ENCODE peak calls at places on chromosomes 13 and 19, in five cellular contexts. S is esophagus muscularis mucosa, F is neuronal stem cell, G is Karpas-422, J is aorta. O is an unnamed sample. For H3K4me1, the result is how much of the 10 kb centered on the place peaks cover.

GRCh38 chr19:13788991-13789390 is 6.3 kb upstream of the ZSWIM4 start:
- DNase-seq in S (no peak), F (no peak), G (no peak), J (no peak), O (no peak)

GRCh38 chr19:11227201-11227886 is 12.1 kb upstream of the ANGPTL8 start:
- DNase-seq in S (no peak), F (no peak), G (peak), J (no peak), O (no peak)

GRCh38 chr13:111584101-111584500 is 263.7 kb downstream of the TEX29 start:
- DNase-seq in S (no peak), F (no peak), G (no peak), J (peak), O (no peak)

GRCh38 chr13:100540621-100541020 is 48.0 kb downstream of the GGACT start:
- DNase-seq in S (no peak), F (no peak), G (no peak), J (no peak), O (no peak)

GRCh38 chr19:898663-899062 is 5.4 kb downstream of the RNU6-9 start:
- DNase-seq in S (no peak), F (no peak), G (peak), J (no peak), O (no peak)

GRCh38 chr19:658059-658839 is 4.8 kb downstream of the RNF126 start:
- DNase-seq in S (no peak), F (no peak), G (no peak), J (no peak), O (no peak)

GRCh38 chr19:12946092-12946845 is 607 bp downstream of the RAD23A start:
- DNase-seq in S (no peak), F (peak), G (peak), J (peak), O (peak)

GRCh38 chr19:17755977-17756670 is 4.8 kb downstream of the FCHO1 start:
- DNase-seq in S (no peak), F (peak), G (peak), J (no peak), O (no peak)

GRCh38 chr13:44132710-44133109 is 240.9 kb upstream of the SERP2 start:
- DNase-seq in S (no peak), F (no peak), G (no peak), J (peak), O (peak)

GRCh38 chr19:41330946-41331678 is 21.1 kb downstream of the CCDC97 start:
- DNase-seq in S (no peak), F (no peak), G (no peak), J (no peak), O (no peak)

GRCh38 chr13:110490009-110490770 is 71.3 kb downstream of the RAB20 start:
- DNase-seq in S (no peak), F (no peak), G (no peak), J (no peak), O (no peak)

GRCh38 chr19:8050274-8051096 is 2.1 kb upstream of the CCL25 start:
- DNase-seq in S (peak), F (peak), G (peak), J (peak), O (peak)

GRCh38 chr13:22960827-22961226 is 220.0 kb upstream of the SGCG start:
- DNase-seq in S (peak), F (no peak), G (no peak), J (no peak), O (no peak)

GRCh38 chr13:104900186-104900817 is 1635.2 kb downstream of the EFNB2 start:
- DNase-seq in S (no peak), F (no peak), G (no peak), J (no peak), O (no peak)

GRCh38 chr13:31980842-31981241 is 50.7 kb upstream of the FRY start:
- DNase-seq in S (no peak), F (no peak), G (no peak), J (no peak), O (no peak)

GRCh38 chr19:19098703-19099632 is 35.2 kb downstream of the SLC25A42 start:
- DNase-seq in S (no peak), F (no peak), G (no peak), J (no peak), O (peak)

GRCh38 chr19:15425321-15425950 is 6.6 kb upstream of the AKAP8L start:
- DNase-seq in S (no peak), F (no peak), G (no peak), J (no peak), O (no peak)

GRCh38 chr19:46604781-46605355 is 3.7 kb downstream of the CALM3 start:
- DNase-seq in S (no peak), F (no peak), G (no peak), J (peak), O (no peak)

GRCh38 chr13:49810825-49811526 is 18.5 kb upstream of the KPNA3 start:
- DNase-seq in S (no peak), F (no peak), G (no peak), J (no peak), O (no peak)

GRCh38 chr19:11658954-11659353 is 61.7 kb downstream of the ZNF627 start:
- DNase-seq in S (no peak), F (no peak), G (no peak), J (no peak), O (no peak)

GRCh38 chr13:101579291-101579802 is 126.9 kb downstream of the ITGBL1 start:
- DNase-seq in S (no peak), F (no peak), G (no peak), J (no peak), O (no peak)

GRCh38 chr13:30900952-30901749 is 4.9 kb upstream of the MEDAG start:
- DNase-seq in S (peak), F (no peak), G (no peak), J (no peak), O (no peak)

GRCh38 chr13:101624210-101624922 is 171.9 kb downstream of the ITGBL1 start:
- DNase-seq in S (no peak), F (no peak), G (no peak), J (no peak), O (no peak)

GRCh38 chr13:39588384-39588783 is 14.6 kb downstream of the LHFPL6 start:
- DNase-seq in S (no peak), F (no peak), G (no peak), J (no peak), O (no peak)

GRCh38 chr13:24074687-24075086 is 85.8 kb upstream of the SPATA13 start:
- DNase-seq in S (no peak), F (no peak), G (no peak), J (no peak), O (no peak)

GRCh38 chr19:37655689-37656491 is 625 bp upstream of the ZFP30 start:
- DNase-seq in S (peak), F (peak), G (peak), J (peak), O (peak)

GRCh38 chr19:12838893-12839656 is 760 bp downstream of the MAST1 start:
- DNase-seq in S (no peak), F (no peak), G (peak), J (no peak), O (no peak)

GRCh38 chr13:20270163-20270865 is 38.2 kb upstream of the GJB6 start:
- DNase-seq in S (peak), F (no peak), G (no peak), J (no peak), O (no peak)

GRCh38 chr19:3716147-3716668 is 8.0 kb downstream of the TJP3 start:
- DNase-seq in S (no peak), F (no peak), G (no peak), J (no peak), O (peak)

GRCh38 chr13:94716016-94716415 is 3.7 kb upstream of the SOX21 start:
- DNase-seq in S (peak), F (no peak), G (no peak), J (no peak), O (no peak)

GRCh38 chr19:52034051-52034728 is 6.0 kb upstream of the ZNF614 start:
- DNase-seq in S (no peak), F (no peak), G (no peak), J (no peak), O (no peak)

GRCh38 chr19:7301525-7301924 is 7.3 kb upstream of the INSR start:
- DNase-seq in S (no peak), F (no peak), G (no peak), J (no peak), O (no peak)

GRCh38 chr13:107324416-107325204 is 756.7 kb upstream of the ARGLU1 start:
- DNase-seq in S (no peak), F (no peak), G (no peak), J (no peak), O (no peak)

GRCh38 chr13:46142692-46143238 is 37.9 kb upstream of the CPB2 start:
- DNase-seq in S (no peak), F (no peak), G (no peak), J (no peak), O (no peak)

GRCh38 chr19:31377736-31378135 is 28.5 kb upstream of the TSHZ3 start:
- DNase-seq in S (no peak), F (no peak), G (no peak), J (no peak), O (no peak)

GRCh38 chr19:31372245-31372781 is 23.1 kb upstream of the TSHZ3 start:
- DNase-seq in S (no peak), F (no peak), G (no peak), J (no peak), O (no peak)
- H3K4me1 ChIP-seq in S (under half), F (under half), G (under half), J (under half), O (under half)

DNA sequence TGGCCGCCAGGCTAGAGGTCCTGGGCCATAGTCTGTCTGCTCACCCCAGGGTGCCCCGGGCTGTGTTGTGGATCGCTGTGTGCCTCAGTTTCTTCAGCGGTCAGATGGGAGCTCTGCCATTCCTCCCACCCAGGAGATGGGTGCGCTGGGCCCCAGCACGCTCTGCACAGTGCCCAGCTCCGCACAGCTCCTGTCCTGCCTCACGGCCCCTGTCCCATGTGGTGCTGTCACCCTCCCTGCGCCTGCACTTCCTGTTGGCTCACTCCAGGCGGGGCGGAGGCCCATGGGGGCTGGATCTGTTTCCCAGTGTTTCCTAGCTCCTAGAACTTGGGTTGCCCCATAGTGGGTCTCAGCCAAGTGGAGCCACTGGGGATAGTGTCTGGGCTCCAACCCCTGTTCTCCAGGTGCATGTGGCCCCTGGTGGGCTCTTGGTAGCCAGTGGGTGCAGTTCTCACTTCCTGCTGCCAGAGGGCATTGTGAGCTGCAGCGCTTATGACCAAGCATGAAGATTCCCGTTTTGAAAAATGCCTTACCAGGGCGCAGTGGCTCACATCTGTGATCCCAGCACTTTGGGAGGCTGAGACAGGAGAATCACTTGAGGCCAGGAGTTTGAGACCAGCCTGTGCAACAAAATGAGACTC is 69.8 kb downstream of the KDM4B start:
- DNase-seq in S (no peak), F (no peak), G (peak), J (no peak), O (peak)
- H3K4me1 ChIP-seq in S (under half), F (under half), G (under half), J (under half), O (under half)

GRCh38 chr19:2699413-2700142 is 2.9 kb downstream of the GNG7 start:
- DNase-seq in S (no peak), F (no peak), G (no peak), J (no peak), O (no peak)
- H3K4me1 ChIP-seq in S (under half), F (under half), G (under half), J (under half), O (under half)

DNA sequence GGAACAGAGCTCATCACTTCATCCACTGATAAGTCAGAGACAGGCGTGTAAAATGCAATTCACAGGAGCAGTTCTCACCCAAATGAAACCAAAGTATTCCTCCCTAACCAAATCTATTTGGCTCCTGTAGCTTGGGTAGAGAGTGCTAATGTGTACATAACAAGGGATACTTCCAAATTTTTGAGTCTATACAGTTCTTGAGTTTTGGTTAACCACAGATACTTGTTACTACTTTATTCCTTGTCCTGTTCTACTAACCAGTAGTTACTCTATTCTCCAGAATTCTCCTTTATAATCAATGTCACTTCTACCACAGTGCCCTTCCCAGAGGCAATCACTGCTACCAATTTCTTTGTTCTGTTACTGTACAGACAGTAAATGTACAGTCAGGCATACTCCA is 57.3 kb downstream of the ELF1 start:
- DNase-seq in S (no peak), F (no peak), G (no peak), J (no peak), O (no peak)
- H3K4me1 ChIP-seq in S (under half), F (under half), G (half or more), J (under half), O (under half)

DNA sequence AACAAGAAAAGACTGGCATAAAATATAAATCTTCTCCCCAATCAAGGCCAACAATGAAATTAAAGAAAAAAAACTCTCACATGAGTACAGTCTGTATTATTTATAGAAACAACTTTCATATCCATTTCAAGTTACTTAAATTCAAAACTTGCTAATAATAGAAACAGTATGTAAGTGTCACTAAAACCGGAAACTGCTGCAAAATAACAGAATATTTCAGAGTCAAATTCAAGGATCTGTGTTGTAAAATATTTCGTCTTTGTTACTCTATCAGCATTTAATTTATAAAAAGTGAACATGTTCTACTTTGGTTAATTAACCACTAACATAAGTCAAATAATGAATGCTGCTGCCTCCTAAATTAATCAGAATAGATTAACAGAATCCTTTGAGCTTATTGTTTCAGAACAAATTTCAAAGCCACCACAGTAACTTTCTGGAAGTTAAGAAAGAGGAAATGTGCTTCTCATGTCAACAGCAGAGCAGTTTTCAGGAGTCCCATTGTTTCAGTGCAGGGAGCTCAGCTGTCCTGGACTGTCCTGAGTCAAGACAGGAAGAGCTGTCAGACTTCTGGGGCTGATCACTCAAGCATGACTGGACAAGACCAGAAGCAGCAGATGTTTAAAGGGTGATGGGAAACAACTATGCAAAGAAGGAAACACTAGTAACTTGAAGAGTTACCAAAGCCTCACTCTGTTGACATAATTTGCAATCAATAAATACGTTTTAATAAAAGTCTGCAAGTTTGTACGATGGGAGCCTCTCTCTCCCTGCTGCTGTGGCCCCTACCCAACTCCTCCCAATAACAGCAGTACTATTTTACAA is 76.9 kb downstream of the FOXO1 start:
- DNase-seq in S (peak), F (peak), G (peak), J (no peak), O (no peak)
- H3K4me1 ChIP-seq in S (half or more), F (under half), G (half or more), J (under half), O (under half)